ENCODE peak calls at places on chromosomes 12 and 14, in six cellular contexts. K, X, T, Q, C and R are unnamed samples.

GRCh38 chr12:104426926-104427546 is 29.7 kb upstream of the CHST11 start:
- DNase-seq in Q (no peak), T (peak), K (no peak), C (no peak), X (no peak), R (no peak)

GRCh38 chr14:51897791-51898190 is 37.4 kb downstream of the GNG2 start:
- DNase-seq in T (no peak), Q (no peak), X (no peak), C (no peak), K (no peak), R (no peak)

GRCh38 chr12:69108024-69108423 is 131.3 kb upstream of the CPSF6 start:
- DNase-seq in C (no peak), K (no peak), T (no peak), Q (no peak), X (no peak), R (no peak)

GRCh38 chr14:46147486-46147885 is 504.1 kb downstream of the RPL10L start:
- DNase-seq in K (no peak), Q (no peak), X (no peak), C (no peak), T (no peak), R (no peak)

GRCh38 chr14:102527255-102528232 is 18.0 kb upstream of the ANKRD9 start:
- DNase-seq in C (peak), T (peak), K (no peak), X (no peak), Q (no peak), R (no peak)

GRCh38 chr14:100295376-100296105 is 10.7 kb downstream of the SLC25A29 start:
- DNase-seq in X (no peak), Q (no peak), K (no peak), C (no peak), T (no peak), R (no peak)

GRCh38 chr14:65915125-65915524 is 502.6 kb downstream of the FUT8 start:
- DNase-seq in K (no peak), Q (no peak), C (no peak), X (no peak), T (peak), R (no peak)

GRCh38 chr14:81209187-81209836 is 11.4 kb downstream of the GTF2A1 start:
- DNase-seq in C (no peak), X (no peak), T (no peak), Q (no peak), K (no peak), R (no peak)

GRCh38 chr14:101589486-101590015 is 28.3 kb downstream of the DIO3 start:
- DNase-seq in X (no peak), K (no peak), T (no peak), C (no peak), Q (no peak), R (no peak)

GRCh38 chr14:93148979-93149378 is 33.3 kb upstream of the ITPK1 start:
- DNase-seq in T (no peak), C (no peak), X (no peak), Q (no peak), K (no peak), R (no peak)

GRCh38 chr14:79098324-79098723 is 928.2 kb downstream of the NRXN3 start:
- DNase-seq in Q (no peak), T (no peak), K (no peak), C (no peak), X (no peak), R (no peak)

GRCh38 chr12:78338054-78338785 is 507.5 kb downstream of the NAV3 start:
- DNase-seq in C (no peak), T (no peak), K (no peak), X (no peak), Q (no peak), R (no peak)

GRCh38 chr14:51593397-51593796 is 58.3 kb upstream of the FRMD6 start:
- DNase-seq in T (no peak), Q (no peak), K (no peak), X (no peak), C (no peak), R (no peak)

GRCh38 chr12:82383930-82384513 is 25.7 kb downstream of the METTL25 start:
- DNase-seq in X (no peak), T (peak), K (no peak), Q (no peak), C (peak), R (no peak)

GRCh38 chr12:108838194-108839010 is 19.0 kb downstream of the SSH1 start:
- DNase-seq in K (peak), T (peak), Q (peak), C (peak), X (peak), R (no peak)

GRCh38 chr14:82067221-82067620 is 533.6 kb upstream of the SEL1L start:
- DNase-seq in C (no peak), T (no peak), Q (no peak), K (no peak), X (no peak), R (no peak)

GRCh38 chr12:57224973-57225679 is 4.4 kb upstream of the SHMT2 start:
- DNase-seq in C (peak), T (no peak), X (no peak), Q (peak), K (peak), R (no peak)

GRCh38 chr12:74598819-74599218 is 61.2 kb downstream of the ATXN7L3B start:
- DNase-seq in T (peak), X (no peak), K (no peak), Q (no peak), C (no peak), R (no peak)

GRCh38 chr12:5509557-5509956 is 77.6 kb downstream of the NTF3 start:
- DNase-seq in X (no peak), T (no peak), K (no peak), C (no peak), Q (no peak), R (no peak)

GRCh38 chr12:69099201-69099837 is 140.1 kb upstream of the CPSF6 start:
- DNase-seq in C (no peak), K (no peak), T (no peak), X (no peak), Q (no peak), R (no peak)

GRCh38 chr12:49893753-49894752 is 9.6 kb downstream of the FAIM2 start:
- DNase-seq in X (no peak), K (no peak), T (peak), Q (no peak), C (peak), R (no peak)